ENCODE peak calls at places on chromosome 17, in ten cellular contexts. J, V, I, Z, A, H, N, L, S and B are unnamed samples.

GRCh38 chr17:2871720-2872119 is 75.5 kb downstream of the RAP1GAP2 start:
- DNase-seq in J (no peak), V (no peak), I (no peak), Z (no peak), A (no peak), H (no peak), N (no peak), L (no peak), S (no peak), B (no peak)

GRCh38 chr17:32302860-32303649 is 37.4 kb downstream of the RHBDL3 start:
- DNase-seq in J (no peak), V (no peak), I (no peak), Z (no peak), A (peak), H (no peak), N (no peak), L (no peak), S (no peak), B (no peak)

GRCh38 chr17:79515110-79515509 is 95.7 kb downstream of the RBFOX3 start:
- DNase-seq in J (no peak), V (no peak), I (no peak), Z (no peak), A (no peak), H (no peak), N (no peak), L (no peak), S (no peak), B (no peak)

GRCh38 chr17:27878776-27879562 is 14.2 kb downstream of the LYRM9 start:
- DNase-seq in J (no peak), V (no peak), I (no peak), Z (no peak), A (peak), H (peak), N (no peak), L (no peak), S (no peak), B (no peak)

GRCh38 chr17:44844390-44844830 is 3.3 kb upstream of the HIGD1B start:
- DNase-seq in J (peak), V (no peak), I (no peak), Z (no peak), A (peak), H (peak), N (no peak), L (no peak), S (no peak), B (no peak)

GRCh38 chr17:30930495-30930894 is 8.8 kb downstream of the ADAP2 start:
- DNase-seq in J (no peak), V (no peak), I (no peak), Z (no peak), A (no peak), H (no peak), N (no peak), L (no peak), S (no peak), B (no peak)

GRCh38 chr17:58918879-58919278 is 163.2 kb downstream of the PPM1E start:
- DNase-seq in J (no peak), V (no peak), I (no peak), Z (no peak), A (no peak), H (no peak), N (no peak), L (no peak), S (no peak), B (no peak)

GRCh38 chr17:41806685-41807445 is 4.9 kb downstream of the P3H4 start:
- DNase-seq in J (no peak), V (no peak), I (no peak), Z (no peak), A (no peak), H (no peak), N (no peak), L (no peak), S (no peak), B (no peak)

GRCh38 chr17:63550816-63551639 is 751 bp downstream of the DCAF7 start:
- DNase-seq in J (peak), V (no peak), I (no peak), Z (peak), A (no peak), H (peak), N (no peak), L (no peak), S (no peak), B (no peak)